ENCODE peak calls at places on chromosomes 2 and 18, in four cellular contexts. N is H9, Y is mesendoderm, J is H1. Z is an unnamed sample.

GRCh38 chr2:226483143-226483542 is 316.5 kb downstream of the IRS1 start:
- DNase-seq in N (no peak), Y (peak; percentile 50), J (no peak), Z (no peak)

GRCh38 chr2:41922177-41922576 is 125.6 kb upstream of the PKDCC start:
- DNase-seq in N (no peak), Y (peak; percentile 93), J (no peak), Z (no peak)

GRCh38 chr18:31512203-31512764 is 14.3 kb downstream of the DSG2 start:
- DNase-seq in N (no peak), Y (peak; percentile 88), J (no peak), Z (peak; percentile 71)

GRCh38 chr18:59823611-59824195 is 76.1 kb upstream of the PMAIP1 start:
- DNase-seq in N (peak; percentile 83), Y (peak; percentile 82), J (peak; percentile 41), Z (peak; percentile 80)

GRCh38 chr2:190759749-190760213 is 110.9 kb downstream of the NAB1 start:
- DNase-seq in N (no peak), Y (no peak), J (no peak), Z (peak; percentile 87)

GRCh38 chr2:2639251-2640139 is 308.4 kb upstream of the MYT1L start:
- DNase-seq in N (no peak), Y (no peak), J (no peak), Z (no peak)

GRCh38 chr2:189304360-189304759 is 124.8 kb upstream of the COL5A2 start:
- DNase-seq in N (no peak), Y (peak; percentile 34), J (no peak), Z (no peak)

GRCh38 chr2:23412556-23413155 is 27.7 kb downstream of the KLHL29 start:
- DNase-seq in N (no peak), Y (no peak), J (no peak), Z (peak; percentile 82)

GRCh38 chr2:239271471-239272255 is 129.2 kb downstream of the HDAC4 start:
- DNase-seq in N (no peak), Y (no peak), J (no peak), Z (no peak)

GRCh38 chr2:121288454-121289231 is 3.6 kb upstream of the TFCP2L1 start:
- DNase-seq in N (no peak), Y (no peak), J (no peak), Z (no peak)

GRCh38 chr2:121287146-121287798 is 2.3 kb upstream of the TFCP2L1 start:
- DNase-seq in N (no peak), Y (no peak), J (no peak), Z (no peak)

GRCh38 chr2:121287956-121288355 is 3.0 kb upstream of the TFCP2L1 start:
- DNase-seq in N (no peak), Y (no peak), J (no peak), Z (no peak)

GRCh38 chr2:121291251-121291580 is 6.2 kb upstream of the TFCP2L1 start:
- DNase-seq in N (no peak), Y (no peak), J (no peak), Z (no peak)

DNA sequence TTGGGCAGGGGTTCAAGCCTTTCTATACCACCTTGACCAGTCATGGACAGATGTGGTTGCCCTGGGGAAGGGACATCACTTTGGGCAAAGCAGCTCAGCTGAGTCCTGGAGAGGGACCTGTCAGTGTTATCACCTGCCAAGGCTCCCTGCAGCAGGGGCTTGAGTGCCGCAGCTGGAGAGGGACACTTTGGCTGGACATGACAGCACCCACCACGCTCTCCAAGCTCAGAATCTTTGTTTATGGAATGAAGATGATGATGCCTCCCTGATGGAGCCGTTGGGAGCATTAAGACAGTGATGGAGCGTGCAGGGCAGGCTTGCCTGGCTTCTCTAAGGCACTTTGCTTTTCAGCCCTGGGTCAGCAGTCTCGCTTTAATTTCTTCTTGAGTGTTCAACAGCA is 4.3 kb upstream of the TFCP2L1 start:
- DNase-seq in N (no peak), Y (no peak), J (no peak), Z (no peak)
- H2BK120ac ChIP-seq in N (no peak overlapping the region), Y (no peak overlapping the region), J (no peak overlapping the region), Z (no peak overlapping the region)

GRCh38 chr2:120741514-120742448 is 6.1 kb downstream of the GLI2 start:
- DNase-seq in N (peak; percentile 45), Y (peak; percentile 65), J (no peak), Z (no peak)
- H3K4ac ChIP-seq in N (no peak overlapping the region), Y (peak overlapping the region; percentile 99), J (peak overlapping the region; percentile 99), Z (peak overlapping the region; percentile 86)

GRCh38 chr18:13539843-13540535 is 186.4 kb downstream of the FAM210A start:
- DNase-seq in N (no peak), Y (no peak), J (no peak), Z (no peak)
- H4K5ac ChIP-seq in N (no peak overlapping the region), Y (no peak overlapping the region), J (no peak overlapping the region), Z (no peak overlapping the region)

DNA sequence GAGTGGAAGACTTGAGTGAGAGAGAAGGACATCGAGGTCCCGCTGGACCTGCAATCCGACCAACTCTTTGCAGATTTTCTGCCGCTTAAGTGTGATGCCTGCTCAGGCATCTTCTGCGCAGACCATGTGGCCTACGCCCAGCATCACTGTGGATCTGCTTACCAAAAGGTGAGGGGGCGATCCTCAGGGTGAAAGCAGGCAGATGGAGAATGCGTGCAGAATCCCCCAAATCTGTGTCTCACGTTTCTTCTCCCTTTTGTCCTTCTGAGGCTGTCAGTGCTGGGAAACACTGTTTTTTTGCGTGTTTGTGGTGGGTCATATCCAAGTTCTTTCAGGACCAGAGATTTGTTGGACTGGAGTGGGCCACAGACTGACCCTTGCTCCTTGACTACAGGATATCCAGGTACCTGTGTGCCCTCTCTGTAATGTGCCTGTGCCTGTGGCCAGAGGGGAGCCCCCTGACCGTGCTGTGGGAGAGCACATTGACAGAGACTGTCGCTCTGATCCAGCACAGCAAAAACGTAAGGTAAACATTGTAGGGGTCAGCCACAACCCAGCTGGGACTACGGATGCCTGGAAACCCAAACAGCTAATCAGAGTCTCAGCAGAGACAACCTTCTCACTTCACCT is 787 bp downstream of the ZFAND2B start:
- DNase-seq in N (no peak), Y (peak; percentile 20), J (no peak), Z (no peak)
- H2BK120ac ChIP-seq in N (no peak overlapping the region), Y (no peak overlapping the region), J (no peak overlapping the region), Z (peak overlapping the region; percentile 7)

GRCh38 chr2:152326710-152327109 is 8.3 kb upstream of the FMNL2 start:
- DNase-seq in N (no peak), Y (no peak), J (no peak), Z (no peak)
- H3K4ac ChIP-seq in N (no peak overlapping the region), Y (no peak overlapping the region), J (no peak overlapping the region), Z (no peak overlapping the region)

DNA sequence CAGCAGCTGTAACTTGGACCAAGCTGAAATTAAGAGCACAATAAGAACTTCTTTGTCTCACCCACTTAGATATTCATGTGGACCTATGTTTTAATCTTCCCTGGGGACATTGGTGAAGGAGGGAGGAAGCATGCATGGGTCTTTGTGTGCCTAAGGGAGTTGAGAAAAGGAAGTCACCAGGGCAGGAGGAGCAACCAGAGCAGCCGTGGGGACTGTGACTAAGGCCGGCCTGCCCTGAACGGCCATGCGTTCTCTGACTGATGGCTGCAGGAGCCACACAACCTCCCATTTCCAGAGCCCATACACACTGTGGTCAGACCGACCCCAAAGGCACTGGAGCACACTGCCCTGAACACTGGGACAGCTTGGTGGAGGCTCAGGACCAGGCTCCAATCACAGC is 43.7 kb upstream of the SLC35G4 start:
- DNase-seq in N (no peak), Y (no peak), J (no peak), Z (no peak)
- H4K5ac ChIP-seq in N (no peak overlapping the region), Y (no peak overlapping the region), J (no peak overlapping the region), Z (no peak overlapping the region)